ENCODE peak calls at places on chromosomes 7 and 10, in seven cellular contexts. S is GM23338, N is endothelial cell of umbilical vein, F is K562, Y is HepG2, C is H1, V is SK-N-SH. M is an unnamed sample.

GRCh38 chr7:55074008-55074499 is 55.2 kb downstream of the EGFR start:
- DNase-seq in C (peak), Y (peak), N (peak), F (no peak), S (peak), V (no peak), M (peak)

GRCh38 chr7:133829336-133829897 is 297.7 kb upstream of the LRGUK start:
- DNase-seq in S (no peak), V (no peak), Y (no peak), N (no peak), C (no peak), F (no peak), M (no peak)

GRCh38 chr7:73742753-73743641 is 4.4 kb upstream of the ABHD11 start:
- DNase-seq in F (no peak), Y (peak), V (peak), N (no peak), C (peak), S (peak), M (peak)

GRCh38 chr7:87370660-87371180 is 25.3 kb downstream of the CROT start:
- DNase-seq in Y (peak), F (no peak), V (no peak), N (peak), C (no peak), S (no peak), M (no peak)

GRCh38 chr10:85995791-85996190 is 370.8 kb downstream of the GRID1 start:
- DNase-seq in S (peak), Y (peak), F (no peak), N (no peak), C (no peak), V (peak), M (peak)

GRCh38 chr10:27223964-27224363 is 16.6 kb downstream of the ACBD5 start:
- DNase-seq in C (no peak), S (peak), Y (peak), N (peak), V (peak), F (no peak), M (no peak)

GRCh38 chr7:116290740-116291139 is 80.4 kb downstream of the TES start:
- DNase-seq in Y (no peak), S (peak), V (no peak), N (no peak), C (no peak), F (no peak), M (no peak)

GRCh38 chr7:13835442-13835841 is 154.0 kb downstream of the ETV1 start:
- DNase-seq in Y (no peak), C (no peak), F (no peak), V (no peak), S (peak), N (no peak), M (no peak)

GRCh38 chr10:58393317-58393716 is 8.1 kb downstream of the TFAM start:
- DNase-seq in Y (no peak), C (no peak), N (peak), F (no peak), V (no peak), S (no peak), M (no peak)

GRCh38 chr7:68321776-68322496 is 1276.3 kb upstream of the AUTS2 start:
- DNase-seq in V (no peak), Y (no peak), S (no peak), C (no peak), F (no peak), N (no peak), M (no peak)

GRCh38 chr10:96261930-96262329 is 9.4 kb downstream of the BLNK start:
- DNase-seq in F (no peak), Y (no peak), N (no peak), C (no peak), S (no peak), V (no peak), M (peak)

GRCh38 chr7:55050286-55050685 is 31.5 kb downstream of the EGFR start:
- DNase-seq in N (no peak), C (no peak), F (no peak), S (no peak), Y (no peak), V (no peak), M (no peak)

GRCh38 chr7:129721139-129721538 is 109.6 kb downstream of the NRF1 start:
- DNase-seq in N (no peak), C (no peak), F (no peak), S (no peak), Y (no peak), V (no peak), M (no peak)

GRCh38 chr10:88113232-88113631 is 249.8 kb downstream of the PTEN start:
- DNase-seq in Y (no peak), V (no peak), N (no peak), S (no peak), C (no peak), F (no peak), M (no peak)

GRCh38 chr10:84683550-84683949 is 355.2 kb downstream of the CCSER2 start:
- DNase-seq in V (no peak), N (no peak), Y (no peak), S (no peak), C (no peak), F (no peak), M (no peak)

GRCh38 chr7:150978136-150978789 is at the start of gene KCNH2:
- DNase-seq in Y (no peak), S (peak), V (peak), F (peak), C (no peak), N (no peak), M (no peak)

GRCh38 chr10:75717126-75717916 is 285.9 kb downstream of the LRMDA start:
- DNase-seq in Y (peak), F (no peak), C (no peak), S (no peak), V (no peak), N (no peak), M (no peak)

GRCh38 chr10:49028639-49029038 is 86.7 kb downstream of the VSTM4 start:
- DNase-seq in S (no peak), Y (no peak), V (no peak), N (no peak), F (no peak), C (no peak), M (no peak)

GRCh38 chr7:18140943-18141342 is 113.3 kb upstream of the PRPS1L1 start:
- DNase-seq in N (no peak), Y (no peak), V (no peak), F (no peak), C (no peak), S (no peak), M (no peak)

GRCh38 chr7:93117327-93117726 is 452 bp downstream of the SAMD9 start:
- DNase-seq in Y (no peak), V (no peak), F (no peak), S (no peak), N (no peak), C (no peak), M (no peak)

GRCh38 chr7:29270979-29271658 is 76.5 kb downstream of the CHN2 start:
- DNase-seq in C (no peak), V (peak), Y (peak), F (no peak), N (no peak), S (no peak), M (no peak)

GRCh38 chr10:132078746-132079345 is 13.1 kb downstream of the JAKMIP3 start:
- DNase-seq in F (no peak), S (peak), Y (no peak), N (no peak), C (no peak), V (no peak), M (no peak)

GRCh38 chr10:3115685-3116084 is 48.3 kb downstream of the PFKP start:
- DNase-seq in N (no peak), C (no peak), F (no peak), S (no peak), V (no peak), Y (no peak), M (no peak)

GRCh38 chr10:7291487-7292113 is 119.2 kb downstream of the SFMBT2 start:
- DNase-seq in V (no peak), F (no peak), N (no peak), S (no peak), C (no peak), Y (no peak), M (no peak)

GRCh38 chr10:93672890-93673289 is 29.5 kb downstream of the FRA10AC1 start:
- DNase-seq in F (no peak), V (no peak), Y (no peak), N (no peak), S (no peak), C (no peak), M (no peak)

GRCh38 chr10:126842356-126842755 is 62.9 kb upstream of the DOCK1 start:
- DNase-seq in F (no peak), C (no peak), S (no peak), N (no peak), V (no peak), Y (no peak), M (no peak)

GRCh38 chr7:40612298-40612697 is 477.5 kb downstream of the SUGCT start:
- DNase-seq in S (no peak), F (no peak), Y (no peak), C (no peak), N (no peak), V (no peak), M (no peak)

GRCh38 chr7:129066290-129067131 is 11.6 kb upstream of the TNPO3 start:
- DNase-seq in C (no peak), S (peak), V (no peak), N (peak), F (peak), Y (no peak), M (no peak)

GRCh38 chr7:17844514-17845196 is 95.6 kb downstream of the SNX13 start:
- DNase-seq in Y (no peak), C (no peak), V (no peak), S (no peak), F (no peak), N (no peak), M (no peak)

GRCh38 chr7:156618791-156619367 is 21.7 kb upstream of the RNF32 start:
- DNase-seq in V (no peak), C (no peak), S (no peak), N (no peak), Y (no peak), F (no peak), M (no peak)

GRCh38 chr7:50121269-50121668 is 28.2 kb upstream of the ZPBP start:
- DNase-seq in C (no peak), V (no peak), N (no peak), Y (no peak), F (no peak), S (no peak), M (no peak)

GRCh38 chr7:132790104-132790503 is 213.8 kb upstream of the PLXNA4 start:
- DNase-seq in Y (no peak), N (no peak), V (no peak), C (no peak), S (no peak), F (no peak), M (no peak)

GRCh38 chr10:72322030-72322279 is 32.8 kb downstream of the DNAJB12 start:
- DNase-seq in F (no peak), V (no peak), Y (no peak), C (no peak), N (no peak), S (no peak), M (no peak)

GRCh38 chr10:31822616-31823318 is 105.9 kb downstream of the ARHGAP12 start:
- DNase-seq in Y (no peak), F (no peak), C (no peak), N (no peak), S (no peak), V (no peak), M (no peak)

GRCh38 chr10:133165556-133166503 is 5.8 kb downstream of the KNDC1 start:
- DNase-seq in N (no peak), F (no peak), C (no peak), S (no peak), Y (no peak), V (peak), M (no peak)

GRCh38 chr7:27689045-27689877 is 26.6 kb upstream of the HIBADH start:
- DNase-seq in V (peak), C (peak), S (peak), F (no peak), N (peak), Y (peak), M (no peak)
- TF ChIP-seq CTCF in V (peak), C (peak), S (peak), F (peak), N (peak), Y (peak), M (peak)

DNA sequence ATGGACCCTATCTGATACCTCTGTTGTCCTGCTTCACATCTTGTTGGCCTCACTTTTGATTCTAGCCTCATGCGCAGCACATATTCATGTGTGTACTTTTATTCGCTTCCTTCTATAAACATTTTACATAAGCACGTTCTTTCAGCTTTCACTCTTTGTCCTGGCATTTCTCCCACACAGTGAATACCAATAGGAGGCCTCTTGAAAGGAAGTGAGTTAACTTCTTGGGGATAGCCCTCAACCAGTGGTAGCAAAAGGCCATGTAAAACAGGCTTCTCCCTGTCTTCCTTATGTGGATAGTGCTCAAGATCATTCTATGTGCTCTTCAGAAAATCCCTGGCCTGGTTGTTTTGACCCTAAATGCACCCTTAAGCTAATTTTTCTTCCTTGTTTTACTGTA is 633.9 kb upstream of the MBL2 start:
- DNase-seq in N (peak), V (no peak), Y (no peak), S (no peak), F (no peak), C (no peak), M (no peak)
- H2AFZ ChIP-seq in N (peak), V (no peak), Y (no peak), S (peak), F (no peak), C (peak), M (no peak)

GRCh38 chr10:30432631-30433285 is 1.2 kb upstream of the MAP3K8 start:
- DNase-seq in C (no peak), V (no peak), N (no peak), F (peak), S (peak), Y (no peak), M (peak)

GRCh38 chr10:30433779-30434272 is at the start of gene MAP3K8:
- DNase-seq in C (peak), V (peak), N (peak), S (peak), F (peak), Y (peak), M (peak)

GRCh38 chr10:30433286-30433778 is 652 bp upstream of the MAP3K8 start:
- DNase-seq in N (peak), S (peak), V (peak), C (no peak), F (no peak), Y (peak), M (peak)

GRCh38 chr10:30435068-30435422 is 1.1 kb downstream of the MAP3K8 start:
- DNase-seq in N (no peak), S (no peak), Y (no peak), C (no peak), V (no peak), F (no peak), M (no peak)

DNA sequence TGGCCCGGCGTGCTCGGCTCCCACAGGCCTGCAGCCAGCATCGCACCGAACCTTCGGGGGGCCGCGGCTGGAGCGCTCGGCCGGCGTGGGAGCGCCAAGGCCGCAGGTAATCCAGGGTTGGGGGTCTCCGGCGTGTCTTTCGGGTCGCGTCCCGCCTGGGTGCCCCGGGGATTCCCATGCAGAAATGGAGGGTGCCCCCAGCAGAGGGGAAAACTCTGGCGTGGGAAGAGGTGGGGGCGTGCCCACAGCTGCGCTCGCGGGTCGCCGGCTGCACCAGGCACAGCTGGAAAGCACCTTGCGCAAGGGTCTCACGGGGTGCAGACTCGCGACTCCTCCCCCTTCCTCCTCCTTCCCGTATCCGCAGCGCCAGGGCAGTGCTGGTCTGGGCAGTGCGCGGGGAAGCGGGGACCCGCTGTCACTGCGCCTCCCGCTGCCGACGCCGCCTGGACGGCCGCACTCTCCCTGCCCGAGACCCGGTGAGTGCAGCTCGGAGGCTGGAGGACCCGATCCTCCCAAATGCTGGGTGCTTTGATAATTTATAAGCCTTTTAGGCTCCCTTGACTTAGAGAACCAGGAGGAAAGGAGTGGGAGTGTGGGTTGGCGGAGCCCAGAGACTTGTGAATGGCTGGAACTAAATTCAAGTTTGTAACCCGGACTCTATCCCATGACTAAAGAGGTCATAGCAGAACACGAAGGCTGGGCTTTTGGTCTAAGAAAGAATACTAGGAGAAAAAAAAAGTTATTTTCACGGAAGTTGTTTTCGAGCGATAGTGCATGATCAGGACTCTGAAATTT is 486 bp downstream of the MAP3K8 start:
- DNase-seq in V (peak), C (no peak), Y (peak), F (peak), N (peak), S (peak), M (peak)
- TF ChIP-seq POLR2AphosphoS5 in V (no peak), C (no peak), Y (peak), F (peak), N (no peak), S (no peak), M (no peak)

GRCh38 chr10:119483001-119483400 is 59.5 kb downstream of the RGS10 start:
- DNase-seq in N (no peak), C (no peak), F (no peak), V (no peak), Y (no peak), S (no peak), M (no peak)

GRCh38 chr10:119480667-119481066 is 61.9 kb downstream of the RGS10 start:
- DNase-seq in N (peak), S (no peak), V (no peak), C (no peak), Y (no peak), F (no peak), M (no peak)

GRCh38 chr10:119483839-119484238 is 58.7 kb downstream of the RGS10 start:
- DNase-seq in N (peak), Y (no peak), C (no peak), S (no peak), V (no peak), F (no peak), M (no peak)

GRCh38 chr10:119479532-119479931 is 63.0 kb downstream of the RGS10 start:
- DNase-seq in V (no peak), S (peak), C (peak), Y (no peak), F (no peak), N (no peak), M (no peak)

GRCh38 chr10:119481781-119482426 is 60.6 kb downstream of the RGS10 start:
- DNase-seq in C (no peak), Y (no peak), F (no peak), S (no peak), V (no peak), N (no peak), M (no peak)
- TF ChIP-seq CTCF in C (no peak), Y (no peak), F (no peak), S (no peak), V (no peak), N (no peak), M (no peak)

DNA sequence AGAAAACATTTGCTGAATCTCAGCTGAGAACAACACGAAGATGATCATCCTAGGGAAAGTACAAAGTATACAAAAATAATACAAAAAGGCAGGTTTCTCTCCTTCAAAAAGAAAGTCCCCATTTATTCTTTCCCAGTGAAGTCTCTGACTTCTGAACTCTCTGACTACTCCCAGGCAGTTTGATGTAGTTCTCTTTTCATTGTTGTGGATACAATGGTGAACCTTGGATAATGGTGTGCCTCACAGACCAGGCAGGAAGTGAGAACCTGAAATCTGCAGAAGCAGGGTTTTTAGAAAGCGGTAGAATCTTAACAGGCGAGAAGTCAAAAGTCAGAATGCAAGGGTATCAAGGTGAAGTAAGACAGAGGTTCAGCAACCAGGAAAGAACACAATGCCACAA is 150.8 kb upstream of the NRP1 start:
- DNase-seq in S (no peak), Y (no peak), C (no peak), V (no peak), F (no peak), N (no peak), M (no peak)
- H2AFZ ChIP-seq in S (peak), Y (no peak), C (peak), V (no peak), F (no peak), N (no peak), M (no peak)

GRCh38 chr7:2555121-2556052 is at the start of gene BRAT1:
- DNase-seq in C (peak), N (peak), S (peak), F (peak), V (peak), Y (peak), M (peak)

GRCh38 chr7:2554654-2555053 is 670 bp downstream of the BRAT1 start:
- DNase-seq in F (no peak), V (peak), Y (no peak), N (peak), C (no peak), S (no peak), M (no peak)

GRCh38 chr7:2551418-2551817 is 3.9 kb downstream of the BRAT1 start:
- DNase-seq in N (no peak), S (no peak), F (no peak), V (no peak), C (no peak), Y (no peak), M (no peak)

GRCh38 chr7:2553108-2553507 is 2.2 kb downstream of the BRAT1 start:
- DNase-seq in S (no peak), C (no peak), F (no peak), V (no peak), N (no peak), Y (no peak), M (no peak)

DNA sequence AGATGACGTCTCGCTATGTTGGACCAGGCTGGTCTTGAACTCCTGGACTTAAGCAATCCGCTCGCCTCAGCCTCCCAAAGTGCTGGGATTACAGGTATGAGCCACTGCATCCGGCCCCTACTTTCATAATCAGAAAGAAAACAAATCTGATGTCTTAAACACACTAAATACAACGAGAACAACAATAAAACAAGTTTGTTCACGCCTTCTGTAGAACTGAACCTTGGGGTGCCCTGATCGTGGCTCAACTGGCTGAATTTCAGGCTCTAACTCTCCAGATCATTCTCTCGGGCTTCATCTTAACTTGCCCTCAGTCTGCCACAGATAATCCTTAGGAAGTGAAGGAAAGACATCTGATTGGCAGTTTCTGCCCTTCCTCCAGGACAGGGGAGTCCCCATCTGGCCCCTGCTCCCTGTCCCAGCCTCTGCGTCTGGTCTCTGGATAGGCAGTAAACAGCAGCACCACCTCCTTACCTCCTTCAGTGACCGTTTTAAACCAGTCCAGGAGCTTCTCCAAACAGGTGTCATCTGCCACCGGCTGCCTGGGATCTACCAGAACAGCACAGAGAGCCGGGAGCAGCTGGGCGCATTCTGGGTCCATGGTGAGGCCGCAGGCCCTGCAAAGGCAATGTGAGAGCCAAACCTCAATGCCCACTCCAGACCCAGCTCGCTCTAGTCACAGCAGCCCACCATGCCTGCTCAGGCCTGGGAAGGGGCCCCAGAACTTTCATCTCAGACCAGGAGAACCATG is 1.3 kb downstream of the BRAT1 start:
- DNase-seq in N (no peak), Y (no peak), S (no peak), F (peak), V (no peak), C (no peak), M (no peak)
- TF ChIP-seq POLR2AphosphoS5 in N (no peak), Y (no peak), S (no peak), F (no peak), V (no peak), C (no peak), M (no peak)

M was measured in HCT116.